ENCODE peak calls at places on chromosomes 3 and 15, in eight cellular contexts. B is fibroblast of pulmonary artery; P is Right ventricle myocardium inferior; I is lower leg skin; U is stimulated activated CD4-positive, alpha-beta T cell treated with anti-CD3 and anti-CD28 coated beads, Interleukin-12 subunit alpha, Interleukin-12 subunit beta, amount 100 ng/mL, for 4 hours; Y is PC-3; Z is GM12865; K is Caki2. G is an unnamed sample.

GRCh38 chr3:120095226-120096165 is 1.2 kb upstream of the GSK3B start:
- DNase-seq in I (peak), K (peak), P (peak), Y (peak), B (peak), U (peak), Z (peak), G (peak)

GRCh38 chr15:90402230-90402629 is 14.2 kb downstream of the IQGAP1 start:
- DNase-seq in Z (no peak), Y (peak), P (peak), U (no peak), B (peak), I (peak), K (peak), G (peak)

GRCh38 chr3:114632757-114633424 is 339.1 kb downstream of the TIGIT start:
- DNase-seq in I (no peak), P (no peak), Z (no peak), U (no peak), K (no peak), B (no peak), Y (no peak), G (no peak)

GRCh38 chr3:99949956-99950670 is 132.5 kb downstream of the CMSS1 start:
- DNase-seq in Z (no peak), K (peak), B (no peak), U (no peak), P (no peak), I (no peak), Y (no peak), G (no peak)

GRCh38 chr15:54820811-54821210 is 375.9 kb downstream of the RSL24D1 start:
- DNase-seq in Y (no peak), B (no peak), P (no peak), K (no peak), Z (no peak), I (no peak), U (no peak), G (no peak)

GRCh38 chr3:9976736-9977709 is 9.6 kb downstream of the EMC3 start:
- DNase-seq in B (peak), K (peak), Y (peak), P (peak), I (peak), Z (no peak), U (no peak), G (peak)

GRCh38 chr3:123664771-123665170 is 79.9 kb upstream of the HACD2 start:
- DNase-seq in P (no peak), I (no peak), K (no peak), Y (no peak), Z (no peak), U (no peak), B (no peak), G (peak)

GRCh38 chr3:42578054-42578453 is 3.7 kb downstream of the SEC22C start:
- DNase-seq in Z (no peak), P (no peak), U (no peak), I (no peak), K (no peak), B (no peak), Y (no peak), G (no peak)

GRCh38 chr3:46168583-46168982 is 39.5 kb downstream of the CCR1 start:
- DNase-seq in I (no peak), Z (no peak), P (no peak), K (no peak), Y (no peak), U (no peak), B (no peak), G (peak)

GRCh38 chr15:67838789-67839332 is 984 bp downstream of the RNU6-1 start:
- DNase-seq in Z (no peak), K (peak), U (no peak), I (no peak), P (peak), Y (peak), B (peak), G (no peak)

GRCh38 chr15:56915888-56916287 is 2.6 kb upstream of the TCF12 start:
- DNase-seq in U (no peak), P (no peak), Y (no peak), I (no peak), K (no peak), B (no peak), Z (no peak), G (no peak)

GRCh38 chr3:72306800-72307341 is 521.9 kb upstream of the PROK2 start:
- DNase-seq in Y (peak), B (peak), Z (no peak), I (no peak), U (no peak), K (peak), P (no peak), G (no peak)

GRCh38 chr3:119831941-119832371 is 50.1 kb downstream of the NR1I2 start:
- DNase-seq in Y (no peak), K (peak), U (no peak), B (peak), P (no peak), Z (no peak), I (no peak), G (peak)

GRCh38 chr15:85947936-85948335 is 131.7 kb upstream of the AGBL1 start:
- DNase-seq in Z (no peak), Y (no peak), U (no peak), B (no peak), P (no peak), I (no peak), K (no peak), G (no peak)

GRCh38 chr3:128482857-128483656 is 9.9 kb downstream of the GATA2 start:
- DNase-seq in Z (no peak), K (no peak), U (no peak), I (no peak), Y (peak), P (no peak), B (peak), G (peak)

GRCh38 chr3:168081171-168081771 is 14.5 kb downstream of the GOLIM4 start:
- DNase-seq in Z (no peak), K (no peak), B (no peak), I (no peak), Y (no peak), U (no peak), P (no peak), G (peak)

GRCh38 chr3:143851331-143852017 is 3.2 kb upstream of the SLC9A9 start:
- DNase-seq in Z (peak), B (no peak), P (no peak), Y (no peak), K (no peak), U (no peak), I (no peak), G (no peak)

GRCh38 chr3:185330644-185331043 is 32.3 kb upstream of the MAP3K13 start:
- DNase-seq in Y (no peak), B (no peak), P (no peak), Z (no peak), I (no peak), U (no peak), K (no peak), G (no peak)

GRCh38 chr3:141807277-141808038 is 44.2 kb downstream of the GRK7 start:
- DNase-seq in K (no peak), Z (no peak), U (no peak), P (no peak), Y (no peak), B (no peak), I (no peak), G (no peak)

GRCh38 chr3:195440379-195440778 is 2.4 kb downstream of the ACAP2 start:
- DNase-seq in I (no peak), Z (peak), B (no peak), Y (no peak), P (no peak), U (no peak), K (no peak), G (no peak)

GRCh38 chr15:51816615-51817014 is 12.8 kb upstream of the TMOD3 start:
- DNase-seq in U (no peak), Z (no peak), Y (no peak), K (no peak), B (no peak), P (no peak), I (no peak), G (no peak)

GRCh38 chr3:2375371-2375770 is 276.7 kb downstream of the CNTN4 start:
- DNase-seq in I (no peak), K (no peak), P (no peak), Y (no peak), Z (no peak), U (no peak), B (no peak), G (no peak)

GRCh38 chr3:69126999-69127398 is 4.6 kb upstream of the LMOD3 start:
- DNase-seq in P (no peak), Z (no peak), U (no peak), K (no peak), B (no peak), I (no peak), Y (no peak), G (no peak)

GRCh38 chr3:43866529-43867353 is 176.0 kb downstream of the ABHD5 start:
- DNase-seq in K (peak), Z (no peak), Y (peak), B (peak), I (no peak), P (no peak), U (no peak), G (peak)

GRCh38 chr3:183485585-183485984 is 57.2 kb upstream of the MCF2L2 start:
- DNase-seq in P (no peak), I (no peak), U (no peak), K (no peak), Y (no peak), B (no peak), Z (no peak), G (no peak)

G was measured in astrocyte.